ENCODE peak calls at places on chromosome 17, in five cellular contexts. G, I, V, Y and T are unnamed samples.

GRCh38 chr17:60554377-60554788 is 28.3 kb upstream of the APPBP2 start:
- DNase-seq in G (no peak), I (no peak), V (no peak), Y (no peak), T (peak; percentile 88)

GRCh38 chr17:17190188-17190587 is 15.9 kb downstream of the PLD6 start:
- DNase-seq in G (no peak), I (no peak), V (no peak), Y (no peak), T (no peak)

GRCh38 chr17:41002814-41003213 is 3.1 kb upstream of the KRTAP3-2 start:
- DNase-seq in G (no peak), I (no peak), V (no peak), Y (no peak), T (no peak)

GRCh38 chr17:15490634-15491261 is 23.3 kb upstream of the CDRT4 start:
- DNase-seq in G (no peak), I (peak; percentile 56), V (peak; percentile 94), Y (peak; percentile 79), T (no peak)

GRCh38 chr17:46046957-46047356 is 47.9 kb downstream of the STH start:
- DNase-seq in G (no peak), I (no peak), V (no peak), Y (no peak), T (no peak)

GRCh38 chr17:8832711-8833352 is 33.7 kb upstream of the MFSD6L start:
- DNase-seq in G (no peak), I (no peak), V (peak; percentile 86), Y (peak; percentile 83), T (peak; percentile 81)

GRCh38 chr17:72879877-72880276 is 212.6 kb downstream of the SLC39A11 start:
- DNase-seq in G (no peak), I (no peak), V (no peak), Y (no peak), T (no peak)

GRCh38 chr17:45902892-45903346 is 8.6 kb downstream of the MAPT start:
- DNase-seq in G (no peak), I (no peak), V (no peak), Y (no peak), T (peak; percentile 31)

GRCh38 chr17:40516581-40517285 is 15.3 kb upstream of the TNS4 start:
- DNase-seq in G (no peak), I (no peak), V (peak; percentile 82), Y (peak; percentile 79), T (no peak)

GRCh38 chr17:32525116-32525515 is 38.3 kb downstream of the CDK5R1 start:
- DNase-seq in G (no peak), I (no peak), V (no peak), Y (no peak), T (no peak)

GRCh38 chr17:4381690-4382671 is 15.5 kb upstream of the UBE2G1 start:
- DNase-seq in G (no peak), I (no peak), V (no peak), Y (peak; percentile 44), T (no peak)

GRCh38 chr17:21573961-21574610 is 118.2 kb upstream of the KCNJ18 start:
- DNase-seq in G (no peak), I (peak; percentile 23), V (no peak), Y (no peak), T (peak; percentile 75)

GRCh38 chr17:35900280-35900679 is 20.1 kb upstream of the CCL5 start:
- DNase-seq in G (no peak), I (no peak), V (no peak), Y (no peak), T (peak; percentile 30)

GRCh38 chr17:72426948-72427760 is 306.3 kb downstream of the SOX9 start:
- DNase-seq in G (no peak), I (no peak), V (no peak), Y (no peak), T (no peak)

GRCh38 chr17:79413591-79413990 is 197.3 kb downstream of the RBFOX3 start:
- DNase-seq in G (no peak), I (no peak), V (no peak), Y (no peak), T (peak; percentile 54)
- TF ChIP-seq POLR2A in G (no peak), I (no peak), V (no peak), Y (no peak), T (no peak)

GRCh38 chr17:38428643-38429371 is 543 bp downstream of the ARHGAP23 start:
- DNase-seq in G (no peak), I (no peak), V (peak; percentile 90), Y (peak; percentile 82), T (peak; percentile 50)
- TF ChIP-seq POLR2A in G (peak; percentile 25), I (no peak), V (no peak), Y (no peak), T (no peak)

DNA sequence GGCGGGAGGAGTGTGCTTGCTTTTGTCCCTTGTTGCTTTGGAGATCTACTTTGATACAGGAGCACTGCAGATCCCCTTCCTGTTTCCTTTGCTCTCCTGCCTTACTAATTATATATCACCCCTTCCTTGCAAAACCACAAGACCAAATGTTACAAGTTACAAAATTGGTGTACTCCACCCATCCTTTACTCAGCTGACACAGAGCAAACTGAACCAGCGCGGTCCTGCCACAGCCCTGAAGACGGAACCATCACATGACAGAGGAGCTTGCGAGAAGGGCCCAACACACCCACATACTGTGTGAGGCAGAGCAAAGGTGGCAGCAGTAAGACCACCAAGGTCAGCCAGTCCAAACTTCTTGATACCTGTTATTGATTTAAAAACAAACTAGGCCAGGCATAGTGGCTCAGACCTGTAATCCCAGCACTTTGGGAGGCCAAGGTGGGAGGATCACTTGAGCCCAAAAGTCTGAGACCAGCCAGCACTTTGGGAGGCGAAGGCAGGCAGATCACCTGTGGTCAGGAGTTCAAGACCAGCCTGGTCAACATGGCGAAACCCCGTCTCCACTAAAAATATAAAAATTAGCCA is 33.2 kb downstream of the CYTH1 start:
- DNase-seq in G (peak; percentile 32), I (peak; percentile 52), V (peak; percentile 96), Y (peak; percentile 92), T (peak; percentile 88)
- TF ChIP-seq POLR2A in G (peak; percentile 55), I (no peak), V (no peak), Y (no peak), T (no peak)

DNA sequence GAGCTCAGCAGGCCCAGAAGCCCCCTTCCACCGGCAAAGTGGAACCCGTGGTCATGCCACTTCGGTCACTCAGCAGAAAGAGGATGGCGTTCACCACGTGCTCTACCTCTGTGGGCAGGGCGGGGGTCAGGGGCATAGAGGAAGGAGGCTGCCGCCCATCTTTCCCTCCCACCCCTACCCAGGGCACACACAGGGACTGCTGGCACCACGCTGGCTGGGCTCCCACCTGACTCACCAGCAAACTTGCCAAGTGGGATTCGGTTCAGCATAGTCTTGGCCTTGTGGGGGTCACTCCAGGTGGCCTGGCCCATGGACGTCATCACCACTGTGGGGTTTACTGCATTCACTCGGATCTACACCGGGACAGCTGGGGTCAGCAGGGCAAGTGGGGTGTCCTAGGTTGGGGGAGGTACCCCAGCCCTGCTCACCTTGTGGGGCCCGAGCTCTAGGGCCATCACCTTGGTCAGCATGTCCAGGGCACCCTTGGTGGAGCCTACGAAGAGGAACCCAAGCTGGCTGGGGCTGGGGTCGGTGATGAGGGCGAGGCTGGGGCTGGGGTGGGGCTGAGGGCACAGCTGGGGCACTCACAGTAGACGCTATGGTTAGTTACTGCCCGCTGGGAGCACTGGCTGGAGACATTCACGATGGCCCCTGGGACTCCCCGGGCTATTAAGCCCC is 1.4 kb downstream of the DCXR start:
- DNase-seq in G (no peak), I (no peak), V (no peak), Y (no peak), T (no peak)
- TF ChIP-seq POLR2A in G (no peak), I (no peak), V (no peak), Y (no peak), T (no peak)

DNA sequence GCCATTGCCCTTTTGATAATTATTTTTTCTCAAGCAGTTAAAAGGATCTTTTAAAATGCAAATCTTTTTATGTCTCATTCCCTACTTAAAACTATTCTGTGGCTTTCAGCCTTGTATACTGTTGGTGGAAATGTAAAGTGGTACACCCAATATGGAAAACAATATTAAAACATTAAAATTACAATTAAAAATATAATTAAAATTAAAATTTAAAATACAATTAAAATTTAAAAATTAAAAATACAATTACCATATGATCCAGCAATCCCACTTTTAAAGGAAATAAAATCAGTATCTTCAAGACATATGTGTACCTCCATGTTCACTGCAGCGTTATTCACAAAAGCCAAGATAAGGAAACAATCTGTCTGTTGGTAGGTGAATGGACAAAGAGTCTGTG is 340.8 kb upstream of the TOM1L1 start:
- DNase-seq in G (no peak), I (no peak), V (no peak), Y (no peak), T (no peak)
- TF ChIP-seq POLR2A in G (no peak), I (no peak), V (no peak), Y (no peak), T (no peak)

GRCh38 chr17:37609170-37610040 is at the start of gene SYNRG:
- DNase-seq in G (peak; percentile 84), I (peak; percentile 85), V (peak; percentile 99), Y (peak; percentile 99), T (peak; percentile 97)
- TF ChIP-seq POLR2A in G (peak; percentile 89), I (peak; percentile 5), V (no peak), Y (peak; percentile 6), T (peak; percentile 49)

GRCh38 chr17:19306160-19307111 is 56.1 kb downstream of the B9D1 start:
- DNase-seq in G (no peak), I (no peak), V (no peak), Y (peak; percentile 80), T (no peak)
- TF ChIP-seq POLR2A in G (peak; percentile 42), I (no peak), V (no peak), Y (no peak), T (no peak)

DNA sequence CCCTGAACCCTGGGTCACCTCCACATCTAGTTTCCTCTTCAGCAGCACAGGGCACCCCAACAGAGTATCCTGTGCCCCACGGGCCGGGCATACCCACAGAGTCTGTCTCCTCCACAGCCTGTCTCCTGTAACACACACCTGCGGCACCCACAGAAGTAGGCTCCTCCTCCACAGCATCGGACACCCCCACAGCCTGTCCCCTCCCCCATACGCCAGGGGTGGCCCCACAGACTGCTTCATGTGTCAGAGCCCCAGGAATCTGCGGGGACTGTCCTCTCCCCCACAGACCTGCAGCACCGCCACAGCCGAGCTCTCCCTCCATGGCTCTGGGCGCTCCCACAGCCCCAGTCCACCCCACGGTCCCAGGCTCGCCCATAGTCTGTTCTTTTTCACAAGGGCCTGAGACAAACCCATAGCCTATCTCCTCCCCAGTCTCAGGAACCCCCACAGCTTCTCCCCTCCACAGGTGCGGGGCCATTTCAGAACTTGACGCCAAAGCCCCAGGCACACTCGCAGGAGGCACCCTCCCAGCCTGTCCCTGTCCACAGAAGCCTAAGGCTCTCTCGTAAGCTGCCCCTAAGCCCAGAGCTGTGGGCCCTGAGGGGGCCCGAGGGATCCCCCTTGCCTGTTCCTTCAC is 1.4 kb downstream of the KIAA0753 start:
- DNase-seq in G (no peak), I (no peak), V (no peak), Y (peak; percentile 76), T (no peak)
- TF ChIP-seq POLR2A in G (peak; percentile 28), I (no peak), V (no peak), Y (no peak), T (no peak)

GRCh38 chr17:81636505-81637288 is at the start of the genes NPLOC4 and TSPAN10:
- DNase-seq in G (no peak), I (peak; percentile 65), V (peak; percentile 97), Y (peak; percentile 95), T (peak; percentile 88)
- TF ChIP-seq POLR2A in G (peak; percentile 83), I (peak; percentile 47), V (no peak), Y (peak; percentile 60), T (peak; percentile 63)

GRCh38 chr17:81345211-81346089 is 49.8 kb upstream of the BAHCC1 start:
- DNase-seq in G (peak; percentile 32), I (peak; percentile 75), V (peak; percentile 98), Y (peak; percentile 93), T (peak; percentile 97)
- TF ChIP-seq POLR2A in G (peak; percentile 81), I (peak; percentile 49), V (peak; percentile 85), Y (no peak), T (no peak)